ENCODE peak calls at places on chromosomes 5 and 9, in eight cellular contexts. L is heart right ventricle; Q is CD8-positive, alpha-beta T cell; V is A549; N is body of pancreas; R is aorta; K is IMR-90; I is effector memory CD4-positive, alpha-beta T cell. E is an unnamed sample.

GRCh38 chr5:98372351-98372750 is 401.1 kb upstream of the RGMB start:
- DNase-seq in L (no peak), Q (no peak), V (no peak), N (no peak), R (no peak), K (peak; percentile 18), I (no peak), E (no peak)

GRCh38 chr9:127979333-127980055 is 1.3 kb downstream of the EEIG1 start:
- DNase-seq in L (no peak), Q (no peak), V (no peak), N (peak; percentile 64), R (peak; percentile 75), K (peak; percentile 29), I (no peak), E (peak; percentile 86)

GRCh38 chr5:179762079-179762780 is 29.6 kb downstream of the MAML1 start:
- DNase-seq in L (no peak), Q (peak; percentile 15), V (no peak), N (no peak), R (peak; percentile 38), K (no peak), I (peak; percentile 6), E (peak; percentile 25)

GRCh38 chr9:81823672-81824554 is 104.3 kb upstream of the SPATA31D4 start:
- DNase-seq in L (no peak), Q (no peak), V (no peak), N (no peak), R (no peak), K (no peak), I (no peak), E (no peak)

GRCh38 chr5:34914671-34915138 is 599 bp downstream of the RAD1 start:
- DNase-seq in L (peak; percentile 20), Q (no peak), V (peak; percentile 17), N (peak; percentile 29), R (peak; percentile 57), K (peak; percentile 29), I (peak; percentile 5), E (peak; percentile 29)

GRCh38 chr5:93236807-93237421 is 344.1 kb downstream of the NR2F1-AS1 start:
- DNase-seq in L (no peak), Q (no peak), V (no peak), N (no peak), R (no peak), K (peak; percentile 94), I (no peak), E (no peak)

GRCh38 chr5:83265318-83265717 is 188.0 kb downstream of the XRCC4 start:
- DNase-seq in L (no peak), Q (no peak), V (no peak), N (peak; percentile 38), R (no peak), K (peak; percentile 43), I (no peak), E (no peak)

GRCh38 chr5:122077451-122078115 is 476 bp downstream of the LOX start:
- DNase-seq in L (peak; percentile 18), Q (no peak), V (no peak), N (peak; percentile 15), R (peak; percentile 58), K (no peak), I (no peak), E (peak; percentile 31)

GRCh38 chr9:92654481-92655301 is 15.2 kb downstream of the IPPK start:
- DNase-seq in L (no peak), Q (no peak), V (no peak), N (no peak), R (no peak), K (no peak), I (no peak), E (no peak)
- H3K4me1 ChIP-seq in L (peaks cover 22% of the 10 kb centered on the region), Q (no peaks in the 10 kb centered on the region), V (no peaks in the 10 kb centered on the region), N (no peaks in the 10 kb centered on the region), R (no peaks in the 10 kb centered on the region), K (peaks cover 2% of the 10 kb centered on the region), I (no peaks in the 10 kb centered on the region), E (peaks cover 9% of the 10 kb centered on the region)

DNA sequence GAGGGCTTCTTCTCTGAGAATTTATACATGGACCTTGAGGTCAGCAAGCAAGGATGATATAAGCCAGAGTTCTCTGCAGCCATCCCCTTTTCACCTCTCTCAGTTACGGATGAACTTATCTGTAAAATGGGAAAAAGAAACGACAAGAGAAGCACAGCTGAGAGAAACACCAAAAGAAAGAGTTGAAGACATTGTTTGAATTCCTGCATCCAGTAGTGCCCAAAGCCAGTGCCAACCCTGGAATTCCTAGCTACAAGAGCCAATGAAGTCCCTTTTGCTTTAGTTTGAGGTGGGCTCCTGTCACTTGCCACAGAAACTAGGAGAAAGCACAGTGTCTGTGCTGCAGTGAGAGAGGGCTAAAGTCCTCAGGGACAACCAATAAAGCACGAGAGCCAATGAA is 6.6 kb upstream of the MOB3B start:
- DNase-seq in L (no peak), Q (no peak), V (no peak), N (no peak), R (no peak), K (no peak), I (no peak), E (no peak)
- H3K4me1 ChIP-seq in L (peaks cover 34% of the 10 kb centered on the region), Q (no peaks in the 10 kb centered on the region), V (peaks cover 43% of the 10 kb centered on the region), N (peaks cover 40% of the 10 kb centered on the region), R (peaks cover 17% of the 10 kb centered on the region), K (peaks cover 11% of the 10 kb centered on the region), I (no peaks in the 10 kb centered on the region), E (peaks cover 5% of the 10 kb centered on the region)

DNA sequence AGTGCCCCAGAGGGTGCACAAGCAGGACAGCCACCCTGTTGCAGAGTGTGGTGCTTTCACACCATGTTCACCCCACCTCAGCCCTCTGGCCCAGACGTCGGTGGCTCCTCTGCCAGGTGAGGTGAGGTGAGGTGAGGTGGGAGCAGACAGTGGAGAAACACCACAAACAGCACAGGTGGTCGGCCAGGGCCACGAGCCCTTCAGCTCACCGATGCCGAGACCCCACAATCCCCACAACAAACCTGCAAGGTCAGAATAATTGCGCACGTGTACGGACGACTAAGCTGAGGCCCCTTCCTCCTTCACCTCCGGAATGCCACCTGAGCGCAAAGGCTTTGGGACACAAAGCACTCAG is 10.5 kb downstream of the BRD3 start:
- DNase-seq in L (no peak), Q (peak; percentile 2), V (no peak), N (no peak), R (no peak), K (no peak), I (no peak), E (peak; percentile 32)
- H3K4me1 ChIP-seq in L (peaks cover 61% of the 10 kb centered on the region), Q (peaks cover 27% of the 10 kb centered on the region), V (peaks cover 28% of the 10 kb centered on the region), N (peaks cover 79% of the 10 kb centered on the region), R (no peaks in the 10 kb centered on the region), K (peaks cover 18% of the 10 kb centered on the region), I (peaks cover 19% of the 10 kb centered on the region), E (peaks cover 22% of the 10 kb centered on the region)

GRCh38 chr9:134405527-134405926 is 79.3 kb downstream of the RXRA start:
- DNase-seq in L (no peak), Q (no peak), V (no peak), N (no peak), R (no peak), K (no peak), I (no peak), E (no peak)

GRCh38 chr9:134403682-134404301 is 77.5 kb downstream of the RXRA start:
- DNase-seq in L (peak; percentile 84), Q (peak; percentile 49), V (no peak), N (peak; percentile 41), R (peak; percentile 95), K (peak; percentile 87), I (no peak), E (peak; percentile 90)

GRCh38 chr9:134406366-134407122 is 80.3 kb downstream of the RXRA start:
- DNase-seq in L (peak; percentile 65), Q (no peak), V (peak; percentile 64), N (no peak), R (peak; percentile 75), K (no peak), I (no peak), E (peak; percentile 83)

GRCh38 chr9:134403292-134403681 is 77.0 kb downstream of the RXRA start:
- DNase-seq in L (peak; percentile 64), Q (no peak), V (no peak), N (no peak), R (no peak), K (no peak), I (no peak), E (peak; percentile 79)

DNA sequence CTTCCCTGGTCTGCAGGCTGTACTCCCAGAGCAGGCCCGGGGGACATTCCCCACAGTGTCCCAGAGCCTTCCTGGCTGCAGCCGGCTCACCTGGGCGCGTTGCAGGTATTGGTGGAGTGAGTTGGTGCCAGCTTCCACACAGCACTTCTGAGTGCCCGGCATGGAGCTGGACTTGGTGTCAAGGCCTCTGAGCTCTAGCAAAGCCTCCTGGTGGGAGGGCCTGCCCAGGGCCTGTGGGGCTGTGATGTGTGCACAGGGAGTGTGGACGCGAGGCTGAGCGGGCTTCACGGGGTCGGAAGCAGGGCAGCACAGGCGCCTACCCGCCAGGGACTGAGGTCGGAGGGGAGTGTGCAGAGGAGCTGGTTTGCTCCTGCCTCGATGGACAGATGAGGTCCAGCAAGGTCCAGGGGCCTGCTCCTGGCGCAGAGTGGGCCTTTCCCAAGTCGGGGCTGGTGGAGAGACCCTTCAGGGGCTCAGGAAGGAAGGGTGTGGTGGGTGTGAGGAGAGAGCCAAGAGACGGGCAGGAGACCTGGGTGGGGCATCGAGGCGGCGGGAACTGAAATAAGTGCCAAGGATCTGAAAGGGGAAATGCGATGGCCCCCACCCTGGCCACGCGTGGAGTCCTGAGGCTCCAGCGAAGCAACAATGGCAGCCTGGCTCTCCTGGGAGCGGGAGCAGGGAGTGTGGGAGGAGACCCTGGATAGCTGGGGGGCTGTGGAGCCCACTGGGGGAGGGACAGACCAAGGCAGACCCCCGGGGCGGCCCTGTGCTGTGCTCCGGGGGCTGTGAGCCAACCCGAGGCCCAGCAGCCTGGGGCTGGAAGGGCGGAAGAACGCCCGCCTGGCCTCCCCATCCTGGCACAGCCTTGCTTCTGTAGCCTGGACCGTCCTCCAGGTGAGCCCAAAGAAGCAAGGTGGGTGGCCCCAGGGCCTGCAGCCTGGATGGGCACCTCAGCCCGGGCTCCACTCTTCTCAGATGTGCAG is 78.4 kb downstream of the RXRA start:
- DNase-seq in L (no peak), Q (no peak), V (no peak), N (no peak), R (no peak), K (no peak), I (no peak), E (peak; percentile 61)
- H3K4me1 ChIP-seq in L (peaks cover 98% of the 10 kb centered on the region), Q (peaks cover 55% of the 10 kb centered on the region), V (peaks cover 60% of the 10 kb centered on the region), N (peaks cover 58% of the 10 kb centered on the region), R (peaks cover 3% of the 10 kb centered on the region), K (peaks cover 30% of the 10 kb centered on the region), I (peaks cover 52% of the 10 kb centered on the region), E (peaks cover 45% of the 10 kb centered on the region)

GRCh38 chr5:42858709-42859108 is 47.0 kb upstream of the SELENOP start:
- DNase-seq in L (no peak), Q (no peak), V (no peak), N (no peak), R (no peak), K (no peak), I (no peak), E (no peak)

GRCh38 chr5:42854795-42855194 is 43.1 kb upstream of the SELENOP start:
- DNase-seq in L (no peak), Q (no peak), V (no peak), N (no peak), R (no peak), K (no peak), I (no peak), E (no peak)

GRCh38 chr5:42855386-42855785 is 43.7 kb upstream of the SELENOP start:
- DNase-seq in L (no peak), Q (no peak), V (no peak), N (no peak), R (no peak), K (no peak), I (no peak), E (no peak)

GRCh38 chr5:42858031-42858643 is 46.4 kb upstream of the SELENOP start:
- DNase-seq in L (no peak), Q (no peak), V (no peak), N (no peak), R (no peak), K (no peak), I (no peak), E (no peak)

GRCh38 chr5:42855811-42856210 is 44.1 kb upstream of the SELENOP start:
- DNase-seq in L (no peak), Q (no peak), V (no peak), N (no peak), R (no peak), K (no peak), I (no peak), E (no peak)
- H3K4me1 ChIP-seq in L (peaks cover 26% of the 10 kb centered on the region), Q (no peaks in the 10 kb centered on the region), V (no peaks in the 10 kb centered on the region), N (peaks cover 3% of the 10 kb centered on the region), R (no peaks in the 10 kb centered on the region), K (peaks cover 2% of the 10 kb centered on the region), I (no peaks in the 10 kb centered on the region), E (peaks cover 2% of the 10 kb centered on the region)